ENCODE peak calls at places on chromosomes 16 and 17, in five cellular contexts. W, F, P, J and K are unnamed samples. For H3K27me3 and H3K4me1, the result is how much of the 10 kb centered on the place peaks cover.

GRCh38 chr16:50620646-50621451 is 60.3 kb downstream of the SNX20 start:
- DNase-seq in W (no peak), F (no peak), P (no peak), J (no peak), K (no peak)

GRCh38 chr17:20120835-20121234 is 111.7 kb downstream of the SPECC1 start:
- DNase-seq in W (no peak), F (no peak), P (no peak), J (no peak), K (no peak)

GRCh38 chr17:8117367-8117979 is 841 bp downstream of the ALOXE3 start:
- DNase-seq in W (no peak), F (no peak), P (peak), J (no peak), K (no peak)

GRCh38 chr17:40168262-40168832 is 8.9 kb upstream of the RAPGEFL1 start:
- DNase-seq in W (peak), F (peak), P (no peak), J (peak), K (peak)

GRCh38 chr17:49746791-49747490 is 17.0 kb downstream of the FAM117A start:
- DNase-seq in W (no peak), F (no peak), P (no peak), J (no peak), K (no peak)

GRCh38 chr16:12964466-12964865 is 63.1 kb downstream of the SHISA9 start:
- DNase-seq in W (no peak), F (no peak), P (no peak), J (no peak), K (no peak)

GRCh38 chr17:74011963-74012362 is 191.5 kb upstream of the RPL38 start:
- DNase-seq in W (no peak), F (no peak), P (no peak), J (no peak), K (no peak)

GRCh38 chr17:45284176-45285140 is 22.6 kb upstream of the SPATA32 start:
- DNase-seq in W (no peak), F (peak), P (no peak), J (peak), K (peak)

GRCh38 chr17:50540485-50541401 is 6.2 kb upstream of the SPATA20 start:
- DNase-seq in W (peak), F (no peak), P (peak), J (peak), K (no peak)

GRCh38 chr17:80984749-80985148 is 6.9 kb upstream of the CHMP6 start:
- DNase-seq in W (no peak), F (no peak), P (no peak), J (peak), K (no peak)

GRCh38 chr16:2009791-2010510 is at the start of gene ZNF598:
- DNase-seq in W (peak), F (peak), P (peak), J (peak), K (peak)

GRCh38 chr17:83075270-83075880 is 4.0 kb upstream of the METRNL start:
- DNase-seq in W (no peak), F (no peak), P (no peak), J (no peak), K (no peak)

GRCh38 chr17:21098934-21099687 is 27.7 kb upstream of the DHRS7B start:
- DNase-seq in W (peak), F (no peak), P (peak), J (peak), K (peak)

GRCh38 chr16:69243479-69243878 is 56.5 kb downstream of the SNTB2 start:
- DNase-seq in W (no peak), F (no peak), P (no peak), J (peak), K (no peak)

GRCh38 chr17:42133461-42134041 is 10.9 kb downstream of the HSPB9 start:
- DNase-seq in W (no peak), F (no peak), P (no peak), J (peak), K (no peak)

GRCh38 chr17:42928714-42929496 is 28.3 kb downstream of the G6PC1 start:
- DNase-seq in W (peak), F (peak), P (no peak), J (peak), K (no peak)

GRCh38 chr16:75929056-75929455 is 202.8 kb upstream of the CPHXL start:
- DNase-seq in W (no peak), F (no peak), P (no peak), J (no peak), K (no peak)

GRCh38 chr17:82875418-82875856 is 35.6 kb upstream of the ZNF750 start:
- DNase-seq in W (no peak), F (no peak), P (no peak), J (no peak), K (peak)

GRCh38 chr17:77308768-77309726 is 168.3 kb downstream of the SEC14L1 start:
- DNase-seq in W (no peak), F (peak), P (no peak), J (peak), K (peak)

GRCh38 chr16:9787717-9788116 is 394.5 kb downstream of the GRIN2A start:
- DNase-seq in W (no peak), F (no peak), P (no peak), J (no peak), K (no peak)

GRCh38 chr16:78523212-78523995 is 423.9 kb downstream of the WWOX start:
- DNase-seq in W (no peak), F (no peak), P (no peak), J (no peak), K (no peak)

GRCh38 chr17:28871056-28871579 is 16.3 kb downstream of the ERAL1 start:
- DNase-seq in W (no peak), F (no peak), P (no peak), J (peak), K (no peak)

GRCh38 chr16:81688182-81688581 is 90.9 kb upstream of the PLCG2 start:
- DNase-seq in W (no peak), F (no peak), P (no peak), J (no peak), K (no peak)

GRCh38 chr17:3594056-3594810 is 15.0 kb downstream of the TRPV1 start:
- DNase-seq in W (no peak), F (no peak), P (no peak), J (peak), K (no peak)

GRCh38 chr16:81574168-81574567 is 129.6 kb downstream of the CMIP start:
- DNase-seq in W (no peak), F (no peak), P (no peak), J (no peak), K (no peak)

GRCh38 chr17:4297351-4297750 is 33.6 kb upstream of the ANKFY1 start:
- DNase-seq in W (no peak), F (no peak), P (no peak), J (no peak), K (no peak)

GRCh38 chr17:37191219-37191618 is 184.6 kb upstream of the C17orf78 start:
- DNase-seq in W (no peak), F (no peak), P (no peak), J (no peak), K (no peak)

GRCh38 chr16:57533618-57534336 is 2.6 kb downstream of the CCDC102A start:
- DNase-seq in W (peak), F (peak), P (peak), J (peak), K (peak)

DNA sequence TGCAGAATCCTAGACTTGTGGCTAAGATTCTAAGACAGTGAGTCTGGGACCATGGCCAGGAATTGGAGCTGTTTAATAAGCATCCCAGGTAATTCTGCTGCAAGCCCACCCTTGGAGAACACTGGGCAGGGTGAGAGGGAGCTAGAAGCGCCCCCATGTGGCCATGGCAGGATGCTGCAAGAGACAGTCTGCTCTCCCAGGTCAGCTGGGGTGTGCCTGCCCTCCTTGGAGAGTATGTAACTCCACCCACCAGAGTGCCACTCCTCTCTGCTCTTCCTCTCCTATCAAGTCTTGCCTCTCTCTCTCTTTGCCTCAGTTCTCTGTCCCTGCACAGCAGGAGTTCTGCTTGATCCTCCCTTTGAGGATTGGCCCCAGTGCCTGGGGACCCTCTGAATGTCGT is 14.9 kb downstream of the RCVRN start:
- DNase-seq in W (no peak), F (no peak), P (no peak), J (no peak), K (no peak)
- TF ChIP-seq CTCF in W (no peak), F (peak), P (no peak), J (peak), K (peak)

DNA sequence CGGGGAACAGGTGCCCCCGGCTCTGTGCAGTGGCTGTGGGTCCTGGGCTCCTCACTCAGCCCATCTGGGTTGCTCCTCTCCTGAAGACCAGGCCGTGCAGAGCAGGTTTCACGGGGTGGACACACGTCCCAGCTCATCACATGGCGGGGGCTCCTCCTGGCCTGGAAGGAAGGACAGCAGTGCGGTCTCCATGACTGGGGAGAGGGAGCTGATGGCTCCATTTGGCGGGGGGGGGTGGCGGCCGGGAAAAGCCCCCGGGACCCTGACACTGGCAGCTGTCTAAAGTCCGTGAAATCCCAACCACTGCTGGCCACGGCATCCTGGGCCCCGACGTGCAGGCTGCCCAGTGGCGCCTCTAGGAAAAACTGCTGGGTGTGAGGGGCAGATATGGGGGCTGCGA is 19.0 kb downstream of the SOX8 start:
- DNase-seq in W (no peak), F (no peak), P (no peak), J (no peak), K (no peak)
- H3K27me3 ChIP-seq in W (under half), F (under half), P (under half), J (half or more), K (under half)

GRCh38 chr17:63702223-63702577 is 2.3 kb upstream of the LIMD2 start:
- DNase-seq in W (peak), F (no peak), P (no peak), J (no peak), K (peak)
- H3K4me1 ChIP-seq in W (under half), F (under half), P (under half), J (under half), K (under half)

GRCh38 chr17:57903961-57904360 is 51.3 kb downstream of the CUEDC1 start:
- DNase-seq in W (no peak), F (no peak), P (no peak), J (no peak), K (no peak)

GRCh38 chr17:57905875-57906455 is 49.2 kb downstream of the CUEDC1 start:
- DNase-seq in W (no peak), F (no peak), P (no peak), J (no peak), K (no peak)

GRCh38 chr17:57908278-57908677 is 46.9 kb downstream of the CUEDC1 start:
- DNase-seq in W (no peak), F (no peak), P (no peak), J (no peak), K (no peak)

GRCh38 chr17:57909548-57909947 is 45.7 kb downstream of the CUEDC1 start:
- DNase-seq in W (no peak), F (no peak), P (no peak), J (peak), K (no peak)

DNA sequence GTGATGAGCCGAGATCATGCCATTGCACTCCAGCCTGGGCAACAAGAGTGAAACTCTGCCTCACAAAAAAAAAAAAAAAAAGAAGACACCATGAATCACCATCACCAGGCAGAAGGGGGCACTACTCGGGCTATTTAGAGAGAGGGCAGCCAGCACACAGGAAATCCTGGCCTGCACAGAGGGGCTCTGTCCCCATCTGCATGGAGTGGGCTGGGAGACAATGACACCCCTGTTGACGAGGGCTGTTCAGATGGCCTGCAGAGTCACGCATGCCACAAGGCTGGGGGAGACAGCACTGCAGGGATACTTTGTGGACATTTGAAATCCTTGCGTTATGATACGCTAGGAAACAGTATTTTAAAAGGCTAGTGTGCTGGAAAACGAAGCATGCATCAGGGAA is 48.3 kb downstream of the CUEDC1 start:
- DNase-seq in W (no peak), F (no peak), P (no peak), J (no peak), K (no peak)
- TF ChIP-seq CTCF in W (no peak), F (peak), P (no peak), J (peak), K (no peak)

DNA sequence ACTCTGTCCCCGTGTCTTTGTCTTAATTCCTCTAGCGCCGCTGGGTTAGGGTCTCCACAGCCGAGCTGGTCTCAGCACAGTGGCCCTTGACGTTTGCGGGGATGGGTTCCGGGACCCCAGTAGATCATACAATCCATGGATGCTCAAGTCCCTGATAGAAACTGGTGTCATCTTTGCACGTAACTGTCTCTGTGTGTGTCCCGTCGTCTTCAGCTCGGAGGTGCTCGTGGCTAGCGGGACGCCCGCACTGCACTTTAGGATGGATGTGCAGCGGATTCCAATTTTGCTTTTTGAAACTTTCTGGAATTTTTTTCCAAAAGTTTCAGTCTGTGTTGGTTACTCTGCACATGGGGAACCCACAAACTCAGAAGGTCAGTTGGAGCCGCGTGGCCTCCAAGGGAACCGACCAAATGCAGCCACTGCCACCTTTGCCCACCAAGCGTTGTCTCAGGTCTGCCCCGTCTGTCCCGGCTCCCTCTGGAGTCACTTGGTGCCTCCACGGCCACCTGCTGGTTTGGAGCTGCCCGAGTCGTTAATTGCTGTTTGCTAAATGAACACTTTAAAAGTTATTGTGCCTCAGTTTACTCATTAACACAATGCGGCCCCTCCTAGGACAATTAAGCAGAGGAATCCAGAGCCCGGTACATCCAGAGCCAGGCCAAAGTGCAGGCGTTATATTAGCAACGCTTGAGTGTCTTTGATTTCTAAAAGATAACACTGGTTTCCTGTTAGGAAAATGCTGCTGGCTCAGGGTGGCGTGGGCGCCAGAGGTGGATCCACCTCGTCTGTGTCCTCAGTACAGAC is 5.3 kb upstream of the DPEP1 start:
- DNase-seq in W (no peak), F (no peak), P (no peak), J (no peak), K (no peak)
- H3K27me3 ChIP-seq in W (under half), F (under half), P (under half), J (under half), K (under half)

DNA sequence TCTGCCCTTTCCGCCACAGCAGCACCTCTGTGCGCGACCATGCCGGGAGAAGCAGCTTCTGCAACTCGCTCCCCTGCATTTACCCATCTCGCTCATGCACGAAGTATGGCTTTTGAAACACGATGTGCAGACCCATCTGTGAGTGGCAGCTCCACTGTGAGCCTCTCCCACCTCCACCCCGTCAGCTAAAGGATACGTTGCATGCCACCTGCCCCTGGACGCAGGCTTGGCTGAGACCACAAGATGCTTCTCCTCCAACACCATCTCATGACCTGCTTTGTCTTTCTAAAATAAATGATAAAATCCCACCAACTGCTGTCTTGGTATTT is 100.9 kb downstream of the ZNF778 start:
- DNase-seq in W (no peak), F (no peak), P (no peak), J (peak), K (no peak)
- H3K4me1 ChIP-seq in W (under half), F (half or more), P (under half), J (half or more), K (half or more)

GRCh38 chr16:65667013-65667578 is 545.2 kb upstream of the CDH11 start:
- DNase-seq in W (no peak), F (no peak), P (no peak), J (no peak), K (no peak)
- TF ChIP-seq CTCF in W (no peak), F (no peak), P (no peak), J (peak), K (no peak)

GRCh38 chr16:85987750-85988078 is 88.8 kb downstream of the IRF8 start:
- DNase-seq in W (no peak), F (peak), P (no peak), J (peak), K (no peak)

GRCh38 chr16:85989863-85990643 is 91.1 kb downstream of the IRF8 start:
- DNase-seq in W (no peak), F (peak), P (no peak), J (peak), K (no peak)

GRCh38 chr16:85988306-85988705 is 89.3 kb downstream of the IRF8 start:
- DNase-seq in W (no peak), F (peak), P (no peak), J (peak), K (no peak)

GRCh38 chr16:85989376-85989775 is 90.4 kb downstream of the IRF8 start:
- DNase-seq in W (no peak), F (peak), P (no peak), J (no peak), K (no peak)

GRCh38 chr16:85988723-85989313 is 89.9 kb downstream of the IRF8 start:
- DNase-seq in W (no peak), F (peak), P (no peak), J (no peak), K (no peak)
- H3K27me3 ChIP-seq in W (under half), F (under half), P (under half), J (under half), K (under half)

DNA sequence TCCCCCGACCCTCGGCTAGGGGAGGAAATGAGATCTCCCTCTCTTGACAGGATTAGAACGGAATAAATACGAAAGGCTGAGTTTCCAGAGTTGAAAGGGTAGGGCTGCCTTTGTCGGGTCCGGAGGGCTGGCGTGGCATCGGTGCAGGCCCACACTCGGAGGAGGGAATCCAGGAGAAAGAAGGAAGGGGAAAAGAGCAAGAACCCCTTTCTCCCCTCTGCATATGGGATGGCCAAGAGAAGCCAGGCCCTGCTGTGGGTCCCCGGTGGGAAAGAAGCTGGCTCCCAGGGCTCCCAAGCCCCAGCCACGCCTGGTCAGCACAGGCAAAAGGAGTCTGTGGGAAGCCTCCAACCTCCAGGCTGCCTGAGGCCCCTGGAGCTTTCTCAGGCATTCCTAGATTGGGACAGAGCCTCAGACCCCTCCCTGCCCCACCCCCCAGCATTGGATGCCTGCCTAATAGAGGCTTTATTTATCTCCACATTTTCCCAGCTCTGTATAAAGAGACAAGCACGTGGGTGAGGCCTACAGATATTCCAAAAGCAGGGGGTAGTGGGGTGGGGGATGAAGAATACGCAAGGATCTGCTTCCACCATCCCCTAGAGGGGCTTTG is 56.3 kb downstream of the MPRIP start:
- DNase-seq in W (peak), F (peak), P (peak), J (no peak), K (no peak)
- H3K4me1 ChIP-seq in W (under half), F (under half), P (under half), J (under half), K (under half)

GRCh38 chr16:54817432-54817831 is 113.2 kb upstream of the IRX5 start:
- DNase-seq in W (no peak), F (no peak), P (no peak), J (no peak), K (no peak)
- TF ChIP-seq CTCF in W (no peak), F (no peak), P (no peak), J (peak), K (peak)